ENCODE peak calls at places on chromosomes 6 and 20, in eight cellular contexts. M is psoas muscle, O is aorta, H is NB4, P is OCI-LY7, W is cardiac fibroblast, V is MM.1S, J is neural progenitor cell. A is an unnamed sample.

GRCh38 chr6:80005406-80005805 is 957 bp downstream of the TTK start:
- DNase-seq in O (no peak), H (no peak), W (no peak), V (no peak), M (no peak), P (no peak), J (no peak), A (no peak)

GRCh38 chr6:7939186-7939863 is 28.7 kb upstream of the TXNDC5 start:
- DNase-seq in H (no peak), W (peak), O (no peak), J (peak), M (no peak), P (no peak), V (no peak), A (no peak)

GRCh38 chr6:5115168-5115567 is 30.0 kb downstream of the PPP1R3G start:
- DNase-seq in O (no peak), P (no peak), V (no peak), M (no peak), H (no peak), J (no peak), W (peak), A (no peak)

GRCh38 chr20:23368316-23369110 is 6.5 kb downstream of the GZF1 start:
- DNase-seq in W (peak), M (no peak), J (no peak), V (no peak), H (no peak), O (no peak), P (no peak), A (no peak)

GRCh38 chr20:11117808-11118528 is 444.2 kb upstream of the JAG1 start:
- DNase-seq in P (no peak), O (peak), M (no peak), H (no peak), V (no peak), W (peak), J (no peak), A (no peak)

GRCh38 chr20:48832423-48832735 is 4.6 kb upstream of the PREX1 start:
- DNase-seq in H (peak), W (no peak), P (no peak), M (no peak), O (no peak), J (no peak), V (no peak), A (no peak)

GRCh38 chr20:53786071-53786444 is 192.4 kb upstream of the ZNF217 start:
- DNase-seq in M (no peak), W (no peak), O (no peak), V (no peak), J (no peak), H (no peak), P (no peak), A (no peak)

GRCh38 chr20:12925214-12925755 is 83.5 kb upstream of the SPTLC3 start:
- DNase-seq in H (peak), V (peak), M (no peak), W (peak), J (peak), P (peak), O (peak), A (peak)

GRCh38 chr6:148524976-148525375 is 182.3 kb downstream of the SASH1 start:
- DNase-seq in W (peak), O (no peak), H (no peak), P (no peak), J (no peak), V (no peak), M (no peak), A (no peak)

GRCh38 chr6:148538251-148539190 is 195.9 kb downstream of the SASH1 start:
- DNase-seq in W (peak), M (no peak), J (no peak), H (no peak), P (no peak), V (no peak), O (no peak), A (no peak)

GRCh38 chr20:41632896-41633295 is 14.7 kb upstream of the CHD6 start:
- DNase-seq in M (no peak), W (peak), J (no peak), P (no peak), H (peak), V (no peak), O (no peak), A (no peak)

GRCh38 chr20:46752639-46753235 is 43.3 kb downstream of the SLC2A10 start:
- DNase-seq in J (peak), V (peak), W (peak), H (peak), O (peak), M (peak), P (peak), A (peak)

GRCh38 chr20:46756419-46756818 is 47.0 kb downstream of the SLC2A10 start:
- DNase-seq in W (no peak), O (no peak), M (no peak), H (no peak), P (no peak), J (no peak), V (no peak), A (no peak)

GRCh38 chr20:46755483-46756417 is 46.3 kb downstream of the SLC2A10 start:
- DNase-seq in V (no peak), M (no peak), H (no peak), P (no peak), O (no peak), J (no peak), W (no peak), A (no peak)

GRCh38 chr20:46749164-46749563 is 39.7 kb downstream of the SLC2A10 start:
- DNase-seq in M (no peak), O (no peak), W (no peak), V (no peak), J (no peak), H (no peak), P (no peak), A (no peak)

GRCh38 chr20:46751856-46752255 is 42.4 kb downstream of the SLC2A10 start:
- DNase-seq in H (no peak), W (peak), M (no peak), J (no peak), O (no peak), P (no peak), V (no peak), A (no peak)
- H3K4me3 ChIP-seq in H (no peak), W (no peak), M (no peak), J (no peak), O (no peak), P (no peak), V (no peak), A (no peak)

GRCh38 chr6:109486068-109486467 is 3.0 kb upstream of the ZBTB24 start:
- DNase-seq in O (no peak), H (no peak), P (no peak), M (no peak), W (no peak), V (no peak), J (no peak), A (no peak)

GRCh38 chr6:109482913-109483743 is at the start of gene ZBTB24:
- DNase-seq in O (peak), M (peak), P (peak), H (peak), J (peak), V (peak), W (peak), A (peak)

GRCh38 chr6:109485536-109485935 is 2.5 kb upstream of the ZBTB24 start:
- DNase-seq in V (no peak), W (no peak), M (no peak), H (no peak), J (no peak), P (no peak), O (no peak), A (no peak)

GRCh38 chr6:109484161-109484560 is 1.1 kb upstream of the ZBTB24 start:
- DNase-seq in V (no peak), H (no peak), M (no peak), J (no peak), O (no peak), W (no peak), P (no peak), A (no peak)

GRCh38 chr6:109483744-109484075 is 691 bp upstream of the ZBTB24 start:
- DNase-seq in M (no peak), W (no peak), J (no peak), H (no peak), P (no peak), O (no peak), V (no peak), A (no peak)
- H3K4me3 ChIP-seq in M (peak), W (peak), J (peak), H (peak), P (peak), O (peak), V (peak), A (peak)

DNA sequence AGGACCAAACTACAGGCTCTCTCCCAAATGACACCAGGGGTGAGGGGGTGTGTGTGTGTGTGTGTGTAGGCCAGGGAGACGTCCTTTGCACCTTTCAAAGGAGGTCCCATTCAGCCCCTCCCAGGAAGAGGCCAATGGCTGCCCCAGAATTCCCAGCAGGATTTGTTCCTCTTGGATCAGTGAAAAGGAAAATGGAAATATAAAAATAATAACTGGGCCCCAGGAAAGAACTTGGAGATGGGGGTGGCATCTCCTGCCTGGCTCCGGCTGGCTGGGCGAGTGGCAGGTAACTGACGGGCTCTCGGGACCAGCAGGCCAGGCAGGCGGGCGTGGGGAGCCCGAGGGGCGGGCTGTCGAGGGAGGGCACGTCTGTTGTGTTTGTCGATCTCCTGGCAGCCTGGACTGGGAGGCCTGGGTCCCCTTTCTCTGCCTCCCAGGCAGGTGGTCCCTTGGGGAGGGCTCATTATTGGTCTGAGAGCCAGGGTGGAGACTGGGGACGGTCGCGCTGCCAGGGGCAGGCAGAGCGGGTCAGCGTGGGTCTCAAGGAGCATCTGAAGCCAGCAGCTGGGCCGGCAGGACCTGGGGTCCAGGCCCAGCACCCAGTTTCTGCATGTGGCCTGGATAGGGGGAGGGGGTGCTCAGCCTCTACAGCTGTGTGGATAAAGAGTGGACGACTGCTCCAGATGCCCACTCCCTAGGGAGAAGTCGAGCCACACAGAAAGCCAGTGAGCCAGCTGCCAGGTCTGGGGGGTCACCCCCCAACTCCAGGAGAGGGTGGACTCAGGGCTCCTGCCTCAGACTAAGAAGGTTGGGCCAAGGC is 3.1 kb downstream of the NOL4L start:
- DNase-seq in W (no peak), P (no peak), J (peak), O (no peak), M (no peak), H (peak), V (no peak), A (no peak)
- H3K4me3 ChIP-seq in W (no peak), P (no peak), J (peak), O (no peak), M (no peak), H (no peak), V (no peak), A (no peak)

GRCh38 chr20:31661625-31662371 is 24.1 kb downstream of the COX4I2 start:
- DNase-seq in P (peak), O (peak), M (peak), W (peak), V (peak), H (peak), J (peak), A (no peak)
- H3K4me3 ChIP-seq in P (peak), O (no peak), M (peak), W (no peak), V (peak), H (peak), J (peak), A (peak)

A was measured in Jurkat, Clone E6-1.